ENCODE peak calls at places on chromosome 13, in eight cellular contexts. M, O, H, Z, N, W, K and V are unnamed samples.

GRCh38 chr13:59413121-59413520 is 750.6 kb downstream of the DIAPH3 start:
- DNase-seq in M (no peak), O (no peak), H (no peak), Z (no peak), N (no peak), W (peak; percentile 22), K (no peak), V (no peak)

GRCh38 chr13:110280231-110280813 is 26.6 kb downstream of the COL4A1 start:
- DNase-seq in M (no peak), O (no peak), H (no peak), Z (no peak), N (no peak), W (no peak), K (no peak), V (no peak)

GRCh38 chr13:65342938-65343337 is 1887.2 kb downstream of the PCDH9 start:
- DNase-seq in M (no peak), O (no peak), H (no peak), Z (no peak), N (peak; percentile 11), W (peak; percentile 6), K (no peak), V (no peak)

GRCh38 chr13:35621989-35622388 is 145.5 kb upstream of the MAB21L1 start:
- DNase-seq in M (no peak), O (no peak), H (no peak), Z (no peak), N (peak; percentile 2), W (no peak), K (no peak), V (no peak)

GRCh38 chr13:26971990-26972888 is 199.4 kb downstream of the USP12 start:
- DNase-seq in M (no peak), O (peak; percentile 56), H (peak; percentile 58), Z (no peak), N (peak; percentile 20), W (peak; percentile 6), K (peak; percentile 83), V (no peak)

GRCh38 chr13:102569488-102569887 is 27.3 kb upstream of the TPP2 start:
- DNase-seq in M (no peak), O (no peak), H (no peak), Z (no peak), N (peak; percentile 69), W (peak; percentile 42), K (no peak), V (no peak)

GRCh38 chr13:81781471-81781870 is 1440.5 kb upstream of the SPRY2 start:
- DNase-seq in M (no peak), O (no peak), H (no peak), Z (no peak), N (no peak), W (no peak), K (no peak), V (no peak)

GRCh38 chr13:59680429-59681024 is 483.2 kb downstream of the DIAPH3 start:
- DNase-seq in M (no peak), O (no peak), H (peak; percentile 35), Z (peak; percentile 71), N (peak; percentile 33), W (no peak), K (no peak), V (no peak)

GRCh38 chr13:26017196-26017921 is 34.5 kb downstream of the SHISA2 start:
- DNase-seq in M (no peak), O (no peak), H (no peak), Z (no peak), N (no peak), W (peak; percentile 52), K (no peak), V (no peak)

GRCh38 chr13:78022164-78022877 is 103.7 kb upstream of the EDNRB start:
- DNase-seq in M (no peak), O (no peak), H (no peak), Z (peak; percentile 84), N (peak; percentile 72), W (peak; percentile 60), K (no peak), V (no peak)

GRCh38 chr13:55244991-55245644 is 1895.6 kb upstream of the PRR20A start:
- DNase-seq in M (no peak), O (peak; percentile 9), H (peak; percentile 70), Z (peak; percentile 43), N (no peak), W (no peak), K (no peak), V (no peak)

GRCh38 chr13:30679483-30680330 is 55.6 kb upstream of the ALOX5AP start:
- DNase-seq in M (no peak), O (no peak), H (peak; percentile 60), Z (peak; percentile 72), N (peak; percentile 41), W (no peak), K (no peak), V (no peak)

GRCh38 chr13:30561506-30561905 is 56.2 kb upstream of the USPL1 start:
- DNase-seq in M (no peak), O (no peak), H (no peak), Z (no peak), N (peak; percentile 59), W (peak; percentile 34), K (no peak), V (no peak)

GRCh38 chr13:85828094-85828684 is 29.0 kb upstream of the SLITRK6 start:
- DNase-seq in M (no peak), O (no peak), H (peak; percentile 29), Z (peak; percentile 80), N (peak; percentile 30), W (peak; percentile 1), K (no peak), V (no peak)

GRCh38 chr13:106151056-106151699 is 384.3 kb downstream of the EFNB2 start:
- DNase-seq in M (no peak), O (no peak), H (peak; percentile 63), Z (no peak), N (peak; percentile 84), W (peak; percentile 100), K (no peak), V (no peak)

GRCh38 chr13:74061939-74062595 is 72.1 kb downstream of the KLF12 start:
- DNase-seq in M (no peak), O (no peak), H (no peak), Z (peak; percentile 59), N (peak; percentile 47), W (peak; percentile 50), K (no peak), V (no peak)

GRCh38 chr13:66469745-66470144 is 760.4 kb downstream of the PCDH9 start:
- DNase-seq in M (no peak), O (no peak), H (no peak), Z (no peak), N (no peak), W (no peak), K (no peak), V (no peak)

GRCh38 chr13:71621152-71622124 is 245.6 kb downstream of the DACH1 start:
- DNase-seq in M (no peak), O (no peak), H (no peak), Z (no peak), N (no peak), W (no peak), K (no peak), V (no peak)

GRCh38 chr13:32264407-32264806 is 50.8 kb downstream of the ZAR1L start:
- DNase-seq in M (no peak), O (no peak), H (no peak), Z (peak; percentile 1), N (peak; percentile 55), W (peak; percentile 30), K (no peak), V (peak; percentile 79)

GRCh38 chr13:40475617-40476016 is 190.8 kb downstream of the FOXO1 start:
- DNase-seq in M (no peak), O (no peak), H (no peak), Z (no peak), N (no peak), W (no peak), K (no peak), V (no peak)

GRCh38 chr13:40477623-40478608 is 188.5 kb downstream of the FOXO1 start:
- DNase-seq in M (no peak), O (no peak), H (peak; percentile 18), Z (no peak), N (no peak), W (peak; percentile 12), K (no peak), V (peak; percentile 62)

GRCh38 chr13:40478775-40479174 is 187.7 kb downstream of the FOXO1 start:
- DNase-seq in M (no peak), O (no peak), H (no peak), Z (no peak), N (no peak), W (no peak), K (no peak), V (no peak)

GRCh38 chr13:40479196-40479845 is 187.1 kb downstream of the FOXO1 start:
- DNase-seq in M (no peak), O (no peak), H (no peak), Z (no peak), N (no peak), W (no peak), K (no peak), V (no peak)

GRCh38 chr13:40476175-40476958 is 190.1 kb downstream of the FOXO1 start:
- DNase-seq in M (no peak), O (no peak), H (no peak), Z (no peak), N (no peak), W (peak; percentile 81), K (no peak), V (no peak)
- H3K4me1 ChIP-seq in M (peaks cover 21% of the 10 kb centered on the region), O (peaks cover 37% of the 10 kb centered on the region), H (peaks cover 10% of the 10 kb centered on the region), Z (peaks cover 2% of the 10 kb centered on the region), N (no peaks in the 10 kb centered on the region), W (peaks cover 13% of the 10 kb centered on the region), K (no peaks in the 10 kb centered on the region), V (peaks cover 57% of the 10 kb centered on the region)

GRCh38 chr13:44574466-44574855 is 1.7 kb downstream of the TSC22D1 start:
- DNase-seq in M (no peak), O (no peak), H (peak; percentile 15), Z (no peak), N (peak; percentile 36), W (no peak), K (no peak), V (no peak)
- H3K4me1 ChIP-seq in M (peaks cover 53% of the 10 kb centered on the region), O (peaks cover 48% of the 10 kb centered on the region), H (peaks cover 53% of the 10 kb centered on the region), Z (peaks cover 24% of the 10 kb centered on the region), N (peaks cover 24% of the 10 kb centered on the region), W (peaks cover 44% of the 10 kb centered on the region), K (no peaks in the 10 kb centered on the region), V (peaks cover 76% of the 10 kb centered on the region)

GRCh38 chr13:98519976-98520375 is 56.9 kb downstream of the STK24 start:
- DNase-seq in M (no peak), O (no peak), H (no peak), Z (no peak), N (no peak), W (no peak), K (no peak), V (no peak)
- H3K4me1 ChIP-seq in M (peaks cover 85% of the 10 kb centered on the region), O (peaks cover 3% of the 10 kb centered on the region), H (peaks cover 41% of the 10 kb centered on the region), Z (peaks cover 42% of the 10 kb centered on the region), N (peaks cover 18% of the 10 kb centered on the region), W (no peaks in the 10 kb centered on the region), K (peaks cover 24% of the 10 kb centered on the region), V (peaks cover 80% of the 10 kb centered on the region)

GRCh38 chr13:41006296-41006695 is 12.8 kb downstream of the ELF1 start:
- DNase-seq in M (no peak), O (no peak), H (no peak), Z (no peak), N (no peak), W (no peak), K (no peak), V (no peak)
- H3K4me1 ChIP-seq in M (peaks cover 97% of the 10 kb centered on the region), O (peaks cover 83% of the 10 kb centered on the region), H (peaks cover 13% of the 10 kb centered on the region), Z (peaks cover 77% of the 10 kb centered on the region), N (peaks cover 4% of the 10 kb centered on the region), W (no peaks in the 10 kb centered on the region), K (peaks cover 4% of the 10 kb centered on the region), V (peaks cover 69% of the 10 kb centered on the region)